ENCODE peak calls at places on chromosomes 6 and 20, in seven cellular contexts. X is activated T-helper 1 cell treated with anti-CD3 and anti-CD28 coated beads, Interleukin-2, amount 50 U/mL, for 16 hours; O is HCEC 1CT; Q is DMS79; W is NCI-H146; N is DMS53; D is right lobe of liver. L is an unnamed sample.

GRCh38 chr20:45044601-45045000 is 56.3 kb downstream of the KCNS1 start:
- DNase-seq in X (no peak), O (no peak), Q (no peak), W (no peak), N (no peak), D (no peak), L (no peak)

GRCh38 chr6:112683926-112684325 is 336.8 kb downstream of the RFPL4B start:
- DNase-seq in X (no peak), O (peak; percentile 86), Q (peak; percentile 14), W (no peak), N (no peak), D (no peak), L (no peak)

GRCh38 chr20:46641424-46641823 is 9.8 kb downstream of the SLC13A3 start:
- DNase-seq in X (no peak), O (no peak), Q (no peak), W (no peak), N (no peak), D (no peak), L (no peak)

GRCh38 chr6:26473758-26474438 is 16.1 kb downstream of the BTN2A1 start:
- DNase-seq in X (peak; percentile 66), O (peak; percentile 98), Q (peak; percentile 60), W (peak; percentile 92), N (peak; percentile 93), D (peak; percentile 82), L (peak; percentile 94)

GRCh38 chr6:116447052-116447451 is 14.1 kb upstream of the CALHM6 start:
- DNase-seq in X (no peak), O (no peak), Q (no peak), W (no peak), N (no peak), D (no peak), L (peak; percentile 36)

GRCh38 chr6:134240664-134241431 is 77.1 kb downstream of the SGK1 start:
- DNase-seq in X (peak; percentile 64), O (no peak), Q (no peak), W (no peak), N (no peak), D (no peak), L (no peak)

GRCh38 chr6:54404791-54405190 is 96.5 kb downstream of the TINAG start:
- DNase-seq in X (no peak), O (peak; percentile 23), Q (no peak), W (no peak), N (no peak), D (no peak), L (no peak)

GRCh38 chr20:3392756-3393155 is 14.7 kb downstream of the DNAAF9 start:
- DNase-seq in X (no peak), O (peak; percentile 26), Q (no peak), W (no peak), N (no peak), D (no peak), L (no peak)

GRCh38 chr6:83096791-83097190 is 29.3 kb downstream of the DOP1A start:
- DNase-seq in X (no peak), O (no peak), Q (no peak), W (no peak), N (no peak), D (no peak), L (no peak)

GRCh38 chr6:112030965-112031660 is 22.8 kb upstream of the CCN6 start:
- DNase-seq in X (no peak), O (no peak), Q (peak; percentile 41), W (no peak), N (no peak), D (no peak), L (no peak)

GRCh38 chr6:41449399-41450245 is 96.6 kb upstream of the FOXP4 start:
- DNase-seq in X (no peak), O (no peak), Q (peak; percentile 12), W (peak; percentile 60), N (peak; percentile 72), D (peak; percentile 89), L (peak; percentile 93)

GRCh38 chr6:132461958-132462357 is 51.0 kb downstream of the STX7 start:
- DNase-seq in X (no peak), O (no peak), Q (no peak), W (no peak), N (no peak), D (no peak), L (no peak)

GRCh38 chr6:83905648-83906047 is 46.2 kb downstream of the CYB5R4 start:
- DNase-seq in X (no peak), O (no peak), Q (no peak), W (no peak), N (no peak), D (no peak), L (no peak)

GRCh38 chr6:25918083-25918683 is 12.3 kb downstream of the SLC17A2 start:
- DNase-seq in X (no peak), O (no peak), Q (no peak), W (no peak), N (no peak), D (no peak), L (no peak)